ENCODE peak calls at places on chromosomes 6 and 20, in eight cellular contexts. T, Q, A, S, W, N, Z and P are unnamed samples.

GRCh38 chr6:109103942-109104341 is 8.6 kb downstream of the CEP57L1 start:
- DNase-seq in N (no peak), W (no peak), Q (no peak), A (no peak), Z (no peak), S (no peak), T (no peak), P (no peak)

GRCh38 chr6:157063176-157063934 is 260.0 kb downstream of the TMEM242 start:
- DNase-seq in Q (no peak), Z (no peak), A (no peak), N (no peak), W (no peak), T (peak), S (peak), P (no peak)

GRCh38 chr20:39333211-39333610 is 371.1 kb downstream of the DHX35 start:
- DNase-seq in N (no peak), S (no peak), Q (no peak), Z (no peak), A (no peak), W (no peak), T (no peak), P (no peak)

GRCh38 chr6:145086197-145086596 is 649.1 kb downstream of the EPM2A start:
- DNase-seq in S (no peak), N (no peak), Z (no peak), A (no peak), T (no peak), W (no peak), Q (peak), P (no peak)

GRCh38 chr20:2314759-2315439 is 19.1 kb downstream of the TGM3 start:
- DNase-seq in T (peak), Z (no peak), A (no peak), Q (no peak), N (no peak), W (no peak), S (peak), P (peak)

GRCh38 chr6:7292856-7293255 is 20.1 kb downstream of the SSR1 start:
- DNase-seq in W (no peak), T (no peak), S (no peak), N (no peak), Q (no peak), A (no peak), Z (no peak), P (no peak)

GRCh38 chr6:145815875-145816274 is 1.3 kb upstream of the FBXO30 start:
- DNase-seq in T (no peak), Q (peak), S (no peak), N (no peak), A (no peak), W (no peak), Z (no peak), P (no peak)

GRCh38 chr20:1391640-1392442 is 1.0 kb downstream of the FKBP1A start:
- DNase-seq in Z (no peak), N (no peak), W (no peak), T (peak), A (no peak), Q (peak), S (no peak), P (no peak)

GRCh38 chr20:47546184-47547033 is 44.7 kb downstream of the NCOA3 start:
- DNase-seq in Q (no peak), S (peak), N (no peak), A (no peak), W (no peak), T (peak), Z (no peak), P (peak)

GRCh38 chr20:37598611-37599342 is 71.1 kb upstream of the BLCAP start:
- DNase-seq in A (no peak), Q (no peak), Z (peak), W (no peak), T (no peak), N (no peak), S (no peak), P (no peak)

GRCh38 chr6:134253681-134254080 is 64.2 kb downstream of the SGK1 start:
- DNase-seq in A (peak), Z (no peak), W (no peak), T (no peak), Q (no peak), N (no peak), S (no peak), P (peak)

DNA sequence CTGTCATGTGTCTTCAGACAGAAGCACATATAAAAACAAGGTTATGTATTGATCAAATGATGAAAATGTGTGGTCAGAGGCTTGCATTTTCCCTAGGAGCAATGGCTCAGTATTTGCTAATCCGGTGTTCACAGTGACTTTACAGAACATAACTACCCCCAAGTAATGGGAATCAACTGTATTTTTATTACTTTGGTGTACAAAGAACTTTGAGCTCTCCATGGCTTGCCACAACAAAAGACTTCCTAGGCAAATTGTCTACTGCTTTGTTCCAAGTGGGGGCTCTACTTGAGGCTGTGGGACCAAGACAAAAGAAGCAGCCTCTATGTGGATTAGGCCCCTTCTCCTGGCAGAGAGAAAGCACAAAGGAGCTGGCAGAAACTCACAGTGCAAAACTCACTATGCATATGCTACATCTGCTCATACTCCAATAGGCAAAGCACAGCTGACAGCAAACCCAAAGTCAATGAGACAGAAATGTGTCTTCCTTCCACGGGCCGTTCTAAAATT is 878 bp downstream of the WFDC8 start:
- DNase-seq in S (no peak), T (no peak), Z (no peak), N (no peak), Q (no peak), A (no peak), W (no peak), P (no peak)
- TF ChIP-seq CTCF in S (no peak), T (no peak), Z (no peak), N (no peak), Q (no peak), A (no peak), W (no peak), P (no peak)

DNA sequence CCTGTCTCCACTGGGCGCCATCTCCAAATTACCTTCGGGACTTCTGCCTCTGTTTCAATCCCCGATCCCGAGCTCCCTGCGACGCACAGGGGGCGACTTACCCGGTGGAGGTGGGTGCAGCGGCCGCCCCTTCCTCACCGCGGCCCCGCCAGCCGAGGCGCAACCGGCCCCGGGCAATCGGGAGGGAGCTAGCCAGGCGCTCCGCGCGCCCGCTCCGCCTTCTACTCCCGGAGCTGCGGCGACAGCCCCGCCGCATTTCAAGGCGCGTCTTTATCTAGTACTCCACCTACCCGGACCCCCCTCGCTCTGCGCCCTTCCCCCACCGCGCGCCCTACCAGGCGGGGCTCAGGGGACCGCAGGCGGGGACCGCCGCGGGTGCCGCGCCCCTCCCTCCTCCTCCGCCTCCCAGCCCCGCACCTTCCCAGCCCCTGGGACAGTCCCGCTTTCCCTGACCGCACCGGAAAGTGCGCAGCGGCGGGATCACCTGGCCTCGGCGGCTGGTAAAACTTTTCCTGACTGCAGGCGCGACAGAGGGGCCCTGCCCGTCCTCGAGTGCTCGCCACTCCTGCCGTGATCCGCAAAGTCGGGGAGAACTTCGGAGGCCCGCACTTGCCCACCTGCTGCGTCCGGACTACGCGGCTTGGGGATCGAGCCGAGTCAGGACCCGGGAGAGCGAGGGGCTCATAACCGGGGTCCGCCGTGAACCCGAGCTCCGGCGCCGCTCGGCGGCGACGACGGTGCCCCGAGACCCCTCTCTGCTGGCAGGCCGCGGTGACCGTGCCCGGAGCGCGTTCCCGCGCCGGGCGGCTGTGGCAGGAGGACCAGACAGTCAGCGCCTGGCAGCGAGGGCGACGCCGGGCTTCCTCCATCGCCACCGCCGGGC is 8.0 kb upstream of the NKX2-2 start:
- DNase-seq in A (no peak), N (peak), Q (peak), Z (no peak), S (no peak), W (no peak), T (no peak), P (no peak)
- H3K4me3 ChIP-seq in A (no peak), N (peak), Q (peak), Z (no peak), S (no peak), W (no peak), T (peak), P (no peak)

GRCh38 chr6:4848382-4849068 is 72.3 kb downstream of the CDYL start:
- DNase-seq in S (peak), N (no peak), Z (no peak), T (peak), W (no peak), A (no peak), Q (peak), P (no peak)
- TF ChIP-seq CTCF in S (peak), N (no peak), Z (peak), T (peak), W (peak), A (peak), Q (peak), P (peak)

DNA sequence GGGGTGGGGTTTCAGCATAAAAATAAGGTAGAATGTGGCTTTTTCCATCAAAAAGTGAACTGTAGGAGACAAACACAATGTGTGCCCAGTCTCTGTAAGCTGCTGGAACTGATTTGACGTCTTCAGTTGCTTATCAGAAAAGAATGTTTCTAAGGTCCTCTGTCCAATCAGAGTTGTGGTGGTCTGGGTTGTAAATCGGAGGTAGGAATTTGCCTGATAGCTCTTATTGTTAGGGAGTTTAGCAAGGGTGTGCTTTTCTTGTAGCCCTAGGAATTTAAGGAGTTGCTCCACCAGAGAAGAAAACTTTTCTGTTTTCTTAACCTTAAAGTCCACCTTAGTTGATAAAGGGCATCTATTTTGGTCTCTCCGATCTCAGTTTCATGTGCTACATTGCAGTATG is 10.4 kb upstream of the SSTR4 start:
- DNase-seq in Z (no peak), S (no peak), N (no peak), W (no peak), Q (no peak), T (no peak), A (no peak), P (no peak)
- H3K4me3 ChIP-seq in Z (no peak), S (no peak), N (no peak), W (no peak), Q (no peak), T (no peak), A (no peak), P (no peak)

GRCh38 chr6:40753048-40753447 is 165.9 kb upstream of the LRFN2 start:
- DNase-seq in A (no peak), N (no peak), T (no peak), W (no peak), S (no peak), Z (no peak), Q (no peak), P (no peak)

GRCh38 chr6:40753939-40754448 is 166.8 kb upstream of the LRFN2 start:
- DNase-seq in Q (no peak), T (no peak), N (no peak), A (no peak), Z (no peak), S (no peak), W (no peak), P (no peak)

GRCh38 chr6:40754481-40755045 is 167.4 kb upstream of the LRFN2 start:
- DNase-seq in N (no peak), W (no peak), Q (peak), A (no peak), S (no peak), T (no peak), Z (no peak), P (no peak)

GRCh38 chr6:40755749-40756452 is 168.7 kb upstream of the LRFN2 start:
- DNase-seq in W (peak), T (peak), S (no peak), A (no peak), Q (no peak), N (no peak), Z (no peak), P (no peak)

DNA sequence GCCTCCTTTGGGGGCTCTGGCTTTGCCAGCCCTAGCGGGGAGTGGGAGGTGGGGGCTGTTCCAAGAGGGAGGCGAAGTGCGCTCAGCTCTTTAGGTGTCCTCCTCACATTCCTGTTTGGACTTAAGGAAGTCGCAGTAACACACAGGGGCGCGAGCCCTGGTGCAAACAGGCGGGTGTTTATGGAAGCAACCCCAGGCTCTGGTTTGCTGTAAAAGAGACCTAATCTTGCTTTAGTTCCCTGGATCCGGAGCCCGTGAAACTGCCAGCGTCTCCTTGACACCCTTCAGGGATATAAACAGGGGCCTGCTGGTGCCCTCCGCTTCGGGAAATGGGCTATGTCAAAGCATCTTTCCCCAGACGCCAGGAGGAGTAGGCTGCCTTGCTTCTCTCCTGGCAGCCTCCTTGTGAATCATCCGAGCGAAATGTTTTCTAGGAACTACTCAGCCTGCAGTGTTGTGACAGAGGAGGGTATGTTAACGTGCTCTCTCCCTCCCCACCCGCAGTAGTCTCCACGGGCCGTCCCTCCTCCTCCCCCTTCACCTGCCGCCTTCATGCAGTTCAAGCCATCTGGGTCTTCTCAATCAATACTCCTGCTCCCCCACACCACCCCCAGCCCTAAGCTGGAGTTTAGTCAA is 168.0 kb upstream of the LRFN2 start:
- DNase-seq in N (peak), T (no peak), W (peak), Z (no peak), A (no peak), S (no peak), Q (peak), P (no peak)
- TF ChIP-seq CTCF in N (no peak), T (no peak), W (no peak), Z (no peak), A (no peak), S (no peak), Q (no peak), P (no peak)

DNA sequence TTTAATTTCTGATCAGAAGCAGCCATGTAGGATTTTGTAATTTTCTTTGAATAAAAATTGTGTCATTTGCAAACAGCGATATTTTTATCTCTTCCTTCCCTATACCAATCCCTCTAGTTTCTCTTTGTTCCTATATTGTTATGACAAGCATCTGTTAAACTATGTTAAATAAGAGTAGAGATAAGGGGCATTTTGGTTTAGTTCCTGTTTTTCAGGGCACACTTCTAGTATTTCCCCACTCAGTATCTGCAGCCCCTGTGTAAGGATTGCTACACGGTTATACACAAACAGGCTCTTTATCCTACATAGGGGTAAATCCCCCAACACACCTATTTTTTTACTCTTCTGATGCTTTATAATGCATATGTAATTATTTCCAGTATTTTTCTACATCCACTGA is 42.1 kb downstream of the TRERF1 start:
- DNase-seq in S (no peak), W (no peak), T (no peak), Q (no peak), N (no peak), Z (no peak), A (no peak), P (no peak)
- H3K4me3 ChIP-seq in S (no peak), W (no peak), T (no peak), Q (no peak), N (no peak), Z (no peak), A (no peak), P (no peak)